ENCODE peak calls at places on chromosomes 7 and 10, in ten cellular contexts. J is AG08396, F is GM20000, N is HuH-7.5, H is right lobe of liver, S is Daoy, W is GM23338, Z is brain microvascular endothelial cell, O is neural crest cell, P is GM06990. G is an unnamed sample.

GRCh38 chr10:92572362-92573090 is 1.4 kb downstream of the IDE start:
- DNase-seq in J (no peak), F (peak), N (peak), H (no peak), S (peak), W (no peak), Z (no peak), O (no peak), P (no peak), G (no peak)

GRCh38 chr7:16564909-16565426 is 38.3 kb downstream of the LRRC72 start:
- DNase-seq in J (peak), F (peak), N (peak), H (no peak), S (peak), W (peak), Z (peak), O (no peak), P (no peak), G (no peak)

GRCh38 chr7:100803398-100804161 is 23.7 kb downstream of the EPHB4 start:
- DNase-seq in J (peak), F (peak), N (peak), H (no peak), S (peak), W (peak), Z (peak), O (peak), P (peak), G (peak)

GRCh38 chr7:65429642-65430343 is 56.1 kb downstream of the ZNF92 start:
- DNase-seq in J (no peak), F (no peak), N (no peak), H (no peak), S (peak), W (no peak), Z (no peak), O (no peak), P (no peak), G (no peak)

GRCh38 chr7:37438879-37439278 is 9.8 kb downstream of the ELMO1 start:
- DNase-seq in J (no peak), F (no peak), N (no peak), H (peak), S (peak), W (no peak), Z (no peak), O (no peak), P (no peak), G (no peak)

GRCh38 chr10:3887885-3888476 is 103.0 kb upstream of the KLF6 start:
- DNase-seq in J (no peak), F (peak), N (no peak), H (peak), S (peak), W (peak), Z (peak), O (no peak), P (no peak), G (no peak)

GRCh38 chr7:107948645-107949442 is 54.1 kb downstream of the LAMB1 start:
- DNase-seq in J (peak), F (no peak), N (no peak), H (no peak), S (peak), W (no peak), Z (peak), O (no peak), P (no peak), G (no peak)

GRCh38 chr7:112168915-112169314 is 37.3 kb downstream of the DOCK4 start:
- DNase-seq in J (no peak), F (no peak), N (no peak), H (no peak), S (no peak), W (no peak), Z (no peak), O (no peak), P (no peak), G (no peak)

GRCh38 chr7:31935115-31935514 is 135.1 kb downstream of the PDE1C start:
- DNase-seq in J (no peak), F (no peak), N (no peak), H (no peak), S (peak), W (no peak), Z (no peak), O (peak), P (no peak), G (no peak)

GRCh38 chr10:44986670-44987069 is 8.1 kb upstream of the DEPP1 start:
- DNase-seq in J (no peak), F (no peak), N (no peak), H (no peak), S (no peak), W (no peak), Z (no peak), O (no peak), P (no peak), G (no peak)

GRCh38 chr10:101060951-101061813 is 607 bp upstream of the KAZALD1 start:
- DNase-seq in J (peak), F (peak), N (peak), H (peak), S (peak), W (peak), Z (peak), O (peak), P (peak), G (peak)

GRCh38 chr7:74417419-74417971 is 36.2 kb upstream of the GTF2IRD1 start:
- DNase-seq in J (peak), F (peak), N (peak), H (peak), S (peak), W (peak), Z (peak), O (peak), P (peak), G (peak)

GRCh38 chr7:69365588-69366241 is 232.6 kb upstream of the AUTS2 start:
- DNase-seq in J (no peak), F (no peak), N (no peak), H (no peak), S (peak), W (no peak), Z (no peak), O (no peak), P (no peak), G (no peak)

GRCh38 chr7:140501941-140502340 is 22.6 kb upstream of the MKRN1 start:
- DNase-seq in J (no peak), F (no peak), N (no peak), H (no peak), S (no peak), W (no peak), Z (no peak), O (no peak), P (no peak), G (no peak)

GRCh38 chr10:131905279-131905595 is 4.4 kb downstream of the PPP2R2D start:
- DNase-seq in J (no peak), F (no peak), N (no peak), H (no peak), S (no peak), W (no peak), Z (no peak), O (no peak), P (no peak), G (peak)

GRCh38 chr10:25552283-25552919 is 377.6 kb downstream of the GPR158 start:
- DNase-seq in J (no peak), F (no peak), N (no peak), H (no peak), S (peak), W (no peak), Z (no peak), O (no peak), P (no peak), G (no peak)

GRCh38 chr7:114345494-114345893 is 69.1 kb upstream of the FOXP2 start:
- DNase-seq in J (no peak), F (no peak), N (no peak), H (no peak), S (peak), W (no peak), Z (peak), O (no peak), P (no peak), G (no peak)

GRCh38 chr10:133275683-133276092 is 980 bp downstream of the ADAM8 start:
- DNase-seq in J (no peak), F (peak), N (no peak), H (peak), S (peak), W (no peak), Z (no peak), O (no peak), P (peak), G (no peak)

GRCh38 chr10:27815261-27815660 is 69.6 kb upstream of the MKX start:
- DNase-seq in J (no peak), F (no peak), N (no peak), H (no peak), S (no peak), W (no peak), Z (no peak), O (no peak), P (no peak), G (no peak)

GRCh38 chr10:60703266-60704041 is 74.8 kb upstream of the CDK1 start:
- DNase-seq in J (no peak), F (no peak), N (no peak), H (no peak), S (no peak), W (no peak), Z (no peak), O (no peak), P (no peak), G (no peak)

GRCh38 chr10:129780158-129780557 is 183.9 kb downstream of the EBF3 start:
- DNase-seq in J (no peak), F (no peak), N (no peak), H (no peak), S (no peak), W (no peak), Z (no peak), O (no peak), P (no peak), G (peak)

GRCh38 chr10:77287647-77288120 is 349.9 kb downstream of the KCNMA1 start:
- DNase-seq in J (no peak), F (no peak), N (peak), H (peak), S (peak), W (no peak), Z (no peak), O (no peak), P (no peak), G (no peak)

G was measured in spleen.